ENCODE peak calls at places on chromosomes 5 and 9, in six cellular contexts. One of them, this sample, is unnamed.

GRCh38 chr9:130303613-130304055 is 38.1 kb downstream of the HMCN2 start:
- DNase-seq in epithelial cell of esophagus: no peak
- DNase-seq in Right ventricle myocardium superior: no peak
- DNase-seq in stimulated activated CD8-positive, alpha-beta memory T cell treated with anti-CD3 and anti-CD28 coated beads, Interleukin-7, amount 100 ng/mL, for 24 hours: no peak
- DNase-seq in CD8-positive, alpha-beta memory T cell: no peak
- DNase-seq in H1: no peak
- DNase-seq in this sample: no peak

GRCh38 chr5:86665984-86666760 is 48.4 kb downstream of the COX7C start:
- DNase-seq in epithelial cell of esophagus: no peak
- DNase-seq in Right ventricle myocardium superior: no peak
- DNase-seq in stimulated activated CD8-positive, alpha-beta memory T cell treated with anti-CD3 and anti-CD28 coated beads, Interleukin-7, amount 100 ng/mL, for 24 hours: no peak
- DNase-seq in CD8-positive, alpha-beta memory T cell: peak; percentile 34
- DNase-seq in H1: no peak
- DNase-seq in this sample: no peak

GRCh38 chr9:116468369-116468768 is 218.7 kb upstream of the TRIM32 start:
- DNase-seq in epithelial cell of esophagus: no peak
- DNase-seq in Right ventricle myocardium superior: no peak
- DNase-seq in stimulated activated CD8-positive, alpha-beta memory T cell treated with anti-CD3 and anti-CD28 coated beads, Interleukin-7, amount 100 ng/mL, for 24 hours: no peak
- DNase-seq in CD8-positive, alpha-beta memory T cell: no peak
- DNase-seq in H1: no peak
- DNase-seq in this sample: no peak

GRCh38 chr5:174503461-174504265 is 220.7 kb upstream of the MSX2 start:
- DNase-seq in epithelial cell of esophagus: peak; percentile 81
- DNase-seq in Right ventricle myocardium superior: no peak
- DNase-seq in stimulated activated CD8-positive, alpha-beta memory T cell treated with anti-CD3 and anti-CD28 coated beads, Interleukin-7, amount 100 ng/mL, for 24 hours: no peak
- DNase-seq in CD8-positive, alpha-beta memory T cell: no peak
- DNase-seq in H1: no peak
- DNase-seq in this sample: no peak

GRCh38 chr5:67483453-67484030 is 286.9 kb upstream of the CD180 start:
- DNase-seq in epithelial cell of esophagus: no peak
- DNase-seq in Right ventricle myocardium superior: no peak
- DNase-seq in stimulated activated CD8-positive, alpha-beta memory T cell treated with anti-CD3 and anti-CD28 coated beads, Interleukin-7, amount 100 ng/mL, for 24 hours: no peak
- DNase-seq in CD8-positive, alpha-beta memory T cell: no peak
- DNase-seq in H1: no peak
- DNase-seq in this sample: no peak

GRCh38 chr9:114216081-114216480 is 60.7 kb downstream of the COL27A1 start:
- DNase-seq in epithelial cell of esophagus: no peak
- DNase-seq in Right ventricle myocardium superior: peak; percentile 75
- DNase-seq in stimulated activated CD8-positive, alpha-beta memory T cell treated with anti-CD3 and anti-CD28 coated beads, Interleukin-7, amount 100 ng/mL, for 24 hours: no peak
- DNase-seq in CD8-positive, alpha-beta memory T cell: no peak
- DNase-seq in H1: no peak
- DNase-seq in this sample: peak; percentile 45

GRCh38 chr9:20684865-20685696 is 1.0 kb downstream of the FOCAD start:
- DNase-seq in epithelial cell of esophagus: peak; percentile 82
- DNase-seq in Right ventricle myocardium superior: no peak
- DNase-seq in stimulated activated CD8-positive, alpha-beta memory T cell treated with anti-CD3 and anti-CD28 coated beads, Interleukin-7, amount 100 ng/mL, for 24 hours: no peak
- DNase-seq in CD8-positive, alpha-beta memory T cell: no peak
- DNase-seq in H1: no peak
- DNase-seq in this sample: no peak

GRCh38 chr5:5009240-5009639 is 130.9 kb upstream of the ADAMTS16 start:
- DNase-seq in epithelial cell of esophagus: no peak
- DNase-seq in Right ventricle myocardium superior: no peak
- DNase-seq in stimulated activated CD8-positive, alpha-beta memory T cell treated with anti-CD3 and anti-CD28 coated beads, Interleukin-7, amount 100 ng/mL, for 24 hours: no peak
- DNase-seq in CD8-positive, alpha-beta memory T cell: no peak
- DNase-seq in H1: no peak
- DNase-seq in this sample: no peak

GRCh38 chr5:169183581-169183980 is 117.4 kb downstream of the SLIT3 start:
- DNase-seq in epithelial cell of esophagus: no peak
- DNase-seq in Right ventricle myocardium superior: no peak
- DNase-seq in stimulated activated CD8-positive, alpha-beta memory T cell treated with anti-CD3 and anti-CD28 coated beads, Interleukin-7, amount 100 ng/mL, for 24 hours: no peak
- DNase-seq in CD8-positive, alpha-beta memory T cell: no peak
- DNase-seq in H1: no peak
- DNase-seq in this sample: no peak

GRCh38 chr9:131884222-131884621 is 144.3 kb upstream of the RAPGEF1 start:
- DNase-seq in epithelial cell of esophagus: no peak
- DNase-seq in Right ventricle myocardium superior: no peak
- DNase-seq in stimulated activated CD8-positive, alpha-beta memory T cell treated with anti-CD3 and anti-CD28 coated beads, Interleukin-7, amount 100 ng/mL, for 24 hours: no peak
- DNase-seq in CD8-positive, alpha-beta memory T cell: no peak
- DNase-seq in H1: no peak
- DNase-seq in this sample: no peak

GRCh38 chr5:85760519-85760918 is 857.2 kb upstream of the COX7C start:
- DNase-seq in epithelial cell of esophagus: no peak
- DNase-seq in Right ventricle myocardium superior: no peak
- DNase-seq in stimulated activated CD8-positive, alpha-beta memory T cell treated with anti-CD3 and anti-CD28 coated beads, Interleukin-7, amount 100 ng/mL, for 24 hours: no peak
- DNase-seq in CD8-positive, alpha-beta memory T cell: no peak
- DNase-seq in H1: no peak
- DNase-seq in this sample: no peak

GRCh38 chr5:122063836-122064235 is 14.2 kb downstream of the LOX start:
- DNase-seq in epithelial cell of esophagus: no peak
- DNase-seq in Right ventricle myocardium superior: no peak
- DNase-seq in stimulated activated CD8-positive, alpha-beta memory T cell treated with anti-CD3 and anti-CD28 coated beads, Interleukin-7, amount 100 ng/mL, for 24 hours: no peak
- DNase-seq in CD8-positive, alpha-beta memory T cell: no peak
- DNase-seq in H1: no peak
- DNase-seq in this sample: no peak

GRCh38 chr5:64347308-64347707 is 158.5 kb upstream of the RGS7BP start:
- DNase-seq in epithelial cell of esophagus: peak; percentile 21
- DNase-seq in Right ventricle myocardium superior: no peak
- DNase-seq in stimulated activated CD8-positive, alpha-beta memory T cell treated with anti-CD3 and anti-CD28 coated beads, Interleukin-7, amount 100 ng/mL, for 24 hours: no peak
- DNase-seq in CD8-positive, alpha-beta memory T cell: no peak
- DNase-seq in H1: no peak
- DNase-seq in this sample: no peak

GRCh38 chr9:134544388-134545212 is 97.0 kb upstream of the COL5A1 start:
- DNase-seq in epithelial cell of esophagus: no peak
- DNase-seq in Right ventricle myocardium superior: no peak
- DNase-seq in stimulated activated CD8-positive, alpha-beta memory T cell treated with anti-CD3 and anti-CD28 coated beads, Interleukin-7, amount 100 ng/mL, for 24 hours: no peak
- DNase-seq in CD8-positive, alpha-beta memory T cell: no peak
- DNase-seq in H1: peak; percentile 36
- DNase-seq in this sample: no peak

GRCh38 chr5:116032094-116032517 is at the start of gene ARL14EPL:
- DNase-seq in epithelial cell of esophagus: peak; percentile 67
- DNase-seq in Right ventricle myocardium superior: peak; percentile 39
- DNase-seq in stimulated activated CD8-positive, alpha-beta memory T cell treated with anti-CD3 and anti-CD28 coated beads, Interleukin-7, amount 100 ng/mL, for 24 hours: no peak
- DNase-seq in CD8-positive, alpha-beta memory T cell: no peak
- DNase-seq in H1: peak; percentile 15
- DNase-seq in this sample: peak; percentile 39

GRCh38 chr9:135887585-135888050 is 19.7 kb downstream of the CAMSAP1 start:
- DNase-seq in epithelial cell of esophagus: no peak
- DNase-seq in Right ventricle myocardium superior: peak; percentile 51
- DNase-seq in stimulated activated CD8-positive, alpha-beta memory T cell treated with anti-CD3 and anti-CD28 coated beads, Interleukin-7, amount 100 ng/mL, for 24 hours: no peak
- DNase-seq in CD8-positive, alpha-beta memory T cell: peak; percentile 73
- DNase-seq in H1: no peak
- DNase-seq in this sample: no peak

GRCh38 chr9:17031546-17031945 is 103.3 kb upstream of the CNTLN start:
- DNase-seq in epithelial cell of esophagus: no peak
- DNase-seq in Right ventricle myocardium superior: no peak
- DNase-seq in stimulated activated CD8-positive, alpha-beta memory T cell treated with anti-CD3 and anti-CD28 coated beads, Interleukin-7, amount 100 ng/mL, for 24 hours: no peak
- DNase-seq in CD8-positive, alpha-beta memory T cell: no peak
- DNase-seq in H1: no peak
- DNase-seq in this sample: no peak

GRCh38 chr9:72199253-72199652 is 50.0 kb downstream of the GDA start:
- DNase-seq in epithelial cell of esophagus: no peak
- DNase-seq in Right ventricle myocardium superior: no peak
- DNase-seq in stimulated activated CD8-positive, alpha-beta memory T cell treated with anti-CD3 and anti-CD28 coated beads, Interleukin-7, amount 100 ng/mL, for 24 hours: no peak
- DNase-seq in CD8-positive, alpha-beta memory T cell: no peak
- DNase-seq in H1: no peak
- DNase-seq in this sample: no peak

GRCh38 chr5:156394642-156395393 is 67.9 kb downstream of the SGCD start:
- DNase-seq in epithelial cell of esophagus: no peak
- DNase-seq in Right ventricle myocardium superior: no peak
- DNase-seq in stimulated activated CD8-positive, alpha-beta memory T cell treated with anti-CD3 and anti-CD28 coated beads, Interleukin-7, amount 100 ng/mL, for 24 hours: no peak
- DNase-seq in CD8-positive, alpha-beta memory T cell: no peak
- DNase-seq in H1: no peak
- DNase-seq in this sample: no peak

GRCh38 chr9:29861803-29862202 is 2288.5 kb upstream of the C9orf72 start:
- DNase-seq in epithelial cell of esophagus: no peak
- DNase-seq in Right ventricle myocardium superior: no peak
- DNase-seq in stimulated activated CD8-positive, alpha-beta memory T cell treated with anti-CD3 and anti-CD28 coated beads, Interleukin-7, amount 100 ng/mL, for 24 hours: no peak
- DNase-seq in CD8-positive, alpha-beta memory T cell: no peak
- DNase-seq in H1: no peak
- DNase-seq in this sample: no peak

GRCh38 chr5:29939988-29940387 is 1253.5 kb upstream of the CDH6 start:
- DNase-seq in epithelial cell of esophagus: no peak
- DNase-seq in Right ventricle myocardium superior: no peak
- DNase-seq in stimulated activated CD8-positive, alpha-beta memory T cell treated with anti-CD3 and anti-CD28 coated beads, Interleukin-7, amount 100 ng/mL, for 24 hours: no peak
- DNase-seq in CD8-positive, alpha-beta memory T cell: no peak
- DNase-seq in H1: no peak
- DNase-seq in this sample: no peak

GRCh38 chr9:110298028-110298605 is 39.5 kb downstream of the TXNDC8 start:
- DNase-seq in epithelial cell of esophagus: no peak
- DNase-seq in Right ventricle myocardium superior: no peak
- DNase-seq in stimulated activated CD8-positive, alpha-beta memory T cell treated with anti-CD3 and anti-CD28 coated beads, Interleukin-7, amount 100 ng/mL, for 24 hours: no peak
- DNase-seq in CD8-positive, alpha-beta memory T cell: no peak
- DNase-seq in H1: no peak
- DNase-seq in this sample: no peak

GRCh38 chr5:154797762-154798161 is 42.6 kb downstream of the LARP1 start:
- DNase-seq in epithelial cell of esophagus: no peak
- DNase-seq in Right ventricle myocardium superior: no peak
- DNase-seq in stimulated activated CD8-positive, alpha-beta memory T cell treated with anti-CD3 and anti-CD28 coated beads, Interleukin-7, amount 100 ng/mL, for 24 hours: no peak
- DNase-seq in CD8-positive, alpha-beta memory T cell: no peak
- DNase-seq in H1: no peak
- DNase-seq in this sample: no peak

GRCh38 chr5:131763968-131764367 is 32.8 kb downstream of the FNIP1 start:
- DNase-seq in epithelial cell of esophagus: no peak
- DNase-seq in Right ventricle myocardium superior: no peak
- DNase-seq in stimulated activated CD8-positive, alpha-beta memory T cell treated with anti-CD3 and anti-CD28 coated beads, Interleukin-7, amount 100 ng/mL, for 24 hours: no peak
- DNase-seq in CD8-positive, alpha-beta memory T cell: no peak
- DNase-seq in H1: no peak
- DNase-seq in this sample: no peak

GRCh38 chr9:122346478-122347347 is 24.1 kb upstream of the PTGS1 start:
- DNase-seq in epithelial cell of esophagus: peak; percentile 17
- DNase-seq in Right ventricle myocardium superior: peak; percentile 80
- DNase-seq in stimulated activated CD8-positive, alpha-beta memory T cell treated with anti-CD3 and anti-CD28 coated beads, Interleukin-7, amount 100 ng/mL, for 24 hours: no peak
- DNase-seq in CD8-positive, alpha-beta memory T cell: peak; percentile 12
- DNase-seq in H1: no peak
- DNase-seq in this sample: peak; percentile 79